ENCODE peak calls at places on chromosomes 1 and 21, in seven cellular contexts. One of them, this sample, is unnamed.

GRCh38 chr1:224189561-224189960 is 6.5 kb downstream of the DEGS1 start:
- DNase-seq in heart right ventricle: no peak
- DNase-seq in Calu3: no peak
- DNase-seq in cardiac fibroblast: no peak
- DNase-seq in mesothelial cell of epicardium: no peak
- DNase-seq in RWPE1: no peak
- DNase-seq in NB4: no peak
- DNase-seq in this sample: no peak

GRCh38 chr1:75797606-75798216 is 1.0 kb downstream of the MSH4 start:
- DNase-seq in cardiac fibroblast: peak
- DNase-seq in Calu3: no peak
- DNase-seq in NB4: no peak
- DNase-seq in mesothelial cell of epicardium: no peak
- DNase-seq in RWPE1: no peak
- DNase-seq in heart right ventricle: no peak
- DNase-seq in this sample: no peak

GRCh38 chr1:183023146-183023600 is at the start of gene LAMC1:
- DNase-seq in NB4: peak
- DNase-seq in cardiac fibroblast: peak
- DNase-seq in RWPE1: peak
- DNase-seq in Calu3: peak
- DNase-seq in heart right ventricle: peak
- DNase-seq in mesothelial cell of epicardium: peak
- DNase-seq in this sample: peak

GRCh38 chr1:186195377-186195931 is 179.6 kb downstream of the TPR start:
- DNase-seq in mesothelial cell of epicardium: no peak
- DNase-seq in NB4: no peak
- DNase-seq in heart right ventricle: no peak
- DNase-seq in RWPE1: no peak
- DNase-seq in Calu3: no peak
- DNase-seq in cardiac fibroblast: no peak
- DNase-seq in this sample: no peak

GRCh38 chr1:183873642-183874041 is 68.7 kb downstream of the RGL1 start:
- DNase-seq in heart right ventricle: no peak
- DNase-seq in cardiac fibroblast: no peak
- DNase-seq in NB4: no peak
- DNase-seq in mesothelial cell of epicardium: no peak
- DNase-seq in Calu3: no peak
- DNase-seq in RWPE1: no peak
- DNase-seq in this sample: no peak

GRCh38 chr21:30831194-30831765 is 1.7 kb upstream of the KRTAP7-1 start:
- DNase-seq in Calu3: no peak
- DNase-seq in cardiac fibroblast: peak
- DNase-seq in mesothelial cell of epicardium: no peak
- DNase-seq in heart right ventricle: no peak
- DNase-seq in RWPE1: no peak
- DNase-seq in NB4: peak
- DNase-seq in this sample: no peak

GRCh38 chr1:203271962-203272632 is 33.2 kb upstream of the BTG2 start:
- DNase-seq in Calu3: no peak
- DNase-seq in heart right ventricle: no peak
- DNase-seq in RWPE1: no peak
- DNase-seq in cardiac fibroblast: no peak
- DNase-seq in NB4: no peak
- DNase-seq in mesothelial cell of epicardium: no peak
- DNase-seq in this sample: no peak

GRCh38 chr1:33237579-33237978 is 18.7 kb upstream of the ZNF362 start:
- DNase-seq in mesothelial cell of epicardium: no peak
- DNase-seq in Calu3: no peak
- DNase-seq in heart right ventricle: no peak
- DNase-seq in cardiac fibroblast: no peak
- DNase-seq in RWPE1: no peak
- DNase-seq in NB4: no peak
- DNase-seq in this sample: no peak

GRCh38 chr21:14862794-14863720 is 201.7 kb downstream of the NRIP1 start:
- DNase-seq in cardiac fibroblast: peak
- DNase-seq in RWPE1: no peak
- DNase-seq in heart right ventricle: no peak
- DNase-seq in Calu3: peak
- DNase-seq in NB4: no peak
- DNase-seq in mesothelial cell of epicardium: no peak
- DNase-seq in this sample: no peak

GRCh38 chr1:157288511-157288910 is 150.3 kb upstream of the ETV3 start:
- DNase-seq in heart right ventricle: no peak
- DNase-seq in Calu3: no peak
- DNase-seq in mesothelial cell of epicardium: no peak
- DNase-seq in RWPE1: no peak
- DNase-seq in NB4: no peak
- DNase-seq in cardiac fibroblast: no peak
- DNase-seq in this sample: no peak

GRCh38 chr1:38009088-38009840 is 3.3 kb upstream of the UTP11 start:
- DNase-seq in mesothelial cell of epicardium: no peak
- DNase-seq in heart right ventricle: no peak
- DNase-seq in RWPE1: no peak
- DNase-seq in Calu3: no peak
- DNase-seq in cardiac fibroblast: peak
- DNase-seq in NB4: peak
- DNase-seq in this sample: no peak

GRCh38 chr1:234553241-234554156 is 56.5 kb downstream of the IRF2BP2 start:
- DNase-seq in mesothelial cell of epicardium: no peak
- DNase-seq in Calu3: no peak
- DNase-seq in cardiac fibroblast: no peak
- DNase-seq in NB4: no peak
- DNase-seq in heart right ventricle: no peak
- DNase-seq in RWPE1: no peak
- DNase-seq in this sample: no peak

GRCh38 chr1:42660907-42661500 is 2.8 kb downstream of the PPIH start:
- DNase-seq in heart right ventricle: no peak
- DNase-seq in Calu3: no peak
- DNase-seq in RWPE1: no peak
- DNase-seq in mesothelial cell of epicardium: no peak
- DNase-seq in cardiac fibroblast: no peak
- DNase-seq in NB4: no peak
- DNase-seq in this sample: no peak

GRCh38 chr1:223135176-223135575 is 7.9 kb downstream of the TLR5 start:
- DNase-seq in RWPE1: peak
- DNase-seq in heart right ventricle: peak
- DNase-seq in Calu3: no peak
- DNase-seq in NB4: no peak
- DNase-seq in mesothelial cell of epicardium: no peak
- DNase-seq in cardiac fibroblast: peak
- DNase-seq in this sample: no peak

GRCh38 chr1:22780696-22781095 is 70.1 kb downstream of the EPHB2 start:
- DNase-seq in mesothelial cell of epicardium: no peak
- DNase-seq in cardiac fibroblast: peak
- DNase-seq in heart right ventricle: no peak
- DNase-seq in NB4: peak
- DNase-seq in RWPE1: peak
- DNase-seq in Calu3: peak
- DNase-seq in this sample: no peak

GRCh38 chr1:52288286-52288685 is 77.7 kb downstream of the CC2D1B start:
- DNase-seq in mesothelial cell of epicardium: no peak
- DNase-seq in Calu3: no peak
- DNase-seq in NB4: peak
- DNase-seq in heart right ventricle: no peak
- DNase-seq in cardiac fibroblast: peak
- DNase-seq in RWPE1: no peak
- DNase-seq in this sample: no peak

GRCh38 chr1:169928438-169929209 is 34.9 kb upstream of the SCYL3 start:
- DNase-seq in cardiac fibroblast: peak
- DNase-seq in NB4: peak
- DNase-seq in Calu3: no peak
- DNase-seq in heart right ventricle: no peak
- DNase-seq in RWPE1: peak
- DNase-seq in mesothelial cell of epicardium: no peak
- DNase-seq in this sample: no peak

GRCh38 chr1:147478556-147478955 is 62.7 kb upstream of the BCL9 start:
- DNase-seq in mesothelial cell of epicardium: no peak
- DNase-seq in Calu3: no peak
- DNase-seq in heart right ventricle: no peak
- DNase-seq in cardiac fibroblast: no peak
- DNase-seq in RWPE1: no peak
- DNase-seq in NB4: no peak
- DNase-seq in this sample: no peak

GRCh38 chr1:152459596-152460528 is 45.8 kb upstream of the CRNN start:
- DNase-seq in Calu3: peak
- DNase-seq in heart right ventricle: peak
- DNase-seq in RWPE1: peak
- DNase-seq in cardiac fibroblast: peak
- DNase-seq in NB4: peak
- DNase-seq in mesothelial cell of epicardium: no peak
- DNase-seq in this sample: no peak

GRCh38 chr21:39385299-39386145 is 36.6 kb upstream of the HMGN1 start:
- DNase-seq in cardiac fibroblast: peak
- DNase-seq in Calu3: peak
- DNase-seq in RWPE1: no peak
- DNase-seq in NB4: peak
- DNase-seq in heart right ventricle: peak
- DNase-seq in mesothelial cell of epicardium: no peak
- DNase-seq in this sample: no peak

GRCh38 chr1:37028981-37029617 is 5.2 kb downstream of the GRIK3 start:
- DNase-seq in cardiac fibroblast: no peak
- DNase-seq in NB4: no peak
- DNase-seq in heart right ventricle: no peak
- DNase-seq in mesothelial cell of epicardium: no peak
- DNase-seq in Calu3: no peak
- DNase-seq in RWPE1: no peak
- DNase-seq in this sample: no peak

GRCh38 chr1:2003564-2004131 is at the start of gene CFAP74:
- DNase-seq in Calu3: peak
- DNase-seq in heart right ventricle: peak
- DNase-seq in NB4: no peak
- DNase-seq in cardiac fibroblast: peak
- DNase-seq in RWPE1: no peak
- DNase-seq in mesothelial cell of epicardium: peak
- DNase-seq in this sample: peak

GRCh38 chr1:99472893-99473292 is 173.0 kb upstream of the PALMD start:
- DNase-seq in NB4: no peak
- DNase-seq in mesothelial cell of epicardium: no peak
- DNase-seq in RWPE1: no peak
- DNase-seq in Calu3: no peak
- DNase-seq in heart right ventricle: no peak
- DNase-seq in cardiac fibroblast: peak
- DNase-seq in this sample: no peak
- TF ChIP-seq CTCF in NB4: no peak
- TF ChIP-seq CTCF in mesothelial cell of epicardium: no peak
- TF ChIP-seq CTCF in RWPE1: no peak
- TF ChIP-seq CTCF in Calu3: no peak
- TF ChIP-seq CTCF in heart right ventricle: no peak
- TF ChIP-seq CTCF in cardiac fibroblast: no peak
- TF ChIP-seq CTCF in this sample: no peak

GRCh38 chr1:55970711-55971110 is 608.7 kb downstream of the PLPP3 start:
- DNase-seq in heart right ventricle: no peak
- DNase-seq in mesothelial cell of epicardium: no peak
- DNase-seq in NB4: no peak
- DNase-seq in cardiac fibroblast: no peak
- DNase-seq in RWPE1: no peak
- DNase-seq in Calu3: no peak
- DNase-seq in this sample: no peak
- TF ChIP-seq CTCF in heart right ventricle: no peak
- TF ChIP-seq CTCF in mesothelial cell of epicardium: no peak
- TF ChIP-seq CTCF in NB4: no peak
- TF ChIP-seq CTCF in cardiac fibroblast: no peak
- TF ChIP-seq CTCF in RWPE1: no peak
- TF ChIP-seq CTCF in Calu3: no peak
- TF ChIP-seq CTCF in this sample: no peak

DNA sequence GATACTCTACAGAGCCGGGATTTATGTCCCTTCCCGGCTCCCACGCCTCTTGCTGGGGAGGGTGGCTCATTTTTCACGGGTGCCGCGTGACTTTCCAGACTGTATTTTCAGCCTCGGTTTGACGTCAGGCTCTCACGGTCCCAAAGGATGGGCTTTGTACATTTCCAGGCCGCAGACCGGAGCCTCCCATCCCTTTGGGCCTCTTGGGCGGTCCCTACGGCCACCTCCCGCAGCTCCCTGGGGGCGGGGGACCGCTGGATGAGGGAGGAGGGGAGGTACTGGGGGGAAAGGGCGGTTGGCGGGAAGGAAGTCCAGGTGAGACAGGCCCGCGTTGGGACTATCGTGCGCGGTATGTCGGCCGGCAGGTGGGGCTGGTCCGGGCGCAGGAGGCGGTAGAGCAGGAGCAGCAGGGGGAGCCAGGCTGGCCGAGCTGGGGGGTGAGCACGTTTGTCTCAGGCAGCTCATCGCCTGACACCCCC is 17.9 kb downstream of the UBL4B start:
- DNase-seq in cardiac fibroblast: no peak
- DNase-seq in mesothelial cell of epicardium: no peak
- DNase-seq in RWPE1: no peak
- DNase-seq in heart right ventricle: no peak
- DNase-seq in Calu3: no peak
- DNase-seq in NB4: no peak
- DNase-seq in this sample: no peak
- TF ChIP-seq CTCF in cardiac fibroblast: peak
- TF ChIP-seq CTCF in mesothelial cell of epicardium: no peak
- TF ChIP-seq CTCF in RWPE1: no peak
- TF ChIP-seq CTCF in heart right ventricle: peak
- TF ChIP-seq CTCF in Calu3: no peak
- TF ChIP-seq CTCF in NB4: no peak
- TF ChIP-seq CTCF in this sample: peak

GRCh38 chr1:94636625-94637024 is 95.1 kb upstream of the F3 start:
- DNase-seq in RWPE1: no peak
- DNase-seq in cardiac fibroblast: peak
- DNase-seq in mesothelial cell of epicardium: no peak
- DNase-seq in NB4: no peak
- DNase-seq in heart right ventricle: no peak
- DNase-seq in Calu3: no peak
- DNase-seq in this sample: no peak
- TF ChIP-seq CTCF in RWPE1: no peak
- TF ChIP-seq CTCF in cardiac fibroblast: no peak
- TF ChIP-seq CTCF in mesothelial cell of epicardium: no peak
- TF ChIP-seq CTCF in NB4: no peak
- TF ChIP-seq CTCF in heart right ventricle: no peak
- TF ChIP-seq CTCF in Calu3: no peak
- TF ChIP-seq CTCF in this sample: no peak

GRCh38 chr1:67639336-67639735 is 45.7 kb upstream of the GADD45A start:
- DNase-seq in NB4: no peak
- DNase-seq in RWPE1: no peak
- DNase-seq in heart right ventricle: no peak
- DNase-seq in cardiac fibroblast: peak
- DNase-seq in mesothelial cell of epicardium: no peak
- DNase-seq in Calu3: no peak
- DNase-seq in this sample: no peak
- TF ChIP-seq CTCF in NB4: no peak
- TF ChIP-seq CTCF in RWPE1: no peak
- TF ChIP-seq CTCF in heart right ventricle: no peak
- TF ChIP-seq CTCF in cardiac fibroblast: no peak
- TF ChIP-seq CTCF in mesothelial cell of epicardium: no peak
- TF ChIP-seq CTCF in Calu3: no peak
- TF ChIP-seq CTCF in this sample: no peak

This sample was measured in progenitor cell of endocrine pancreas.